ENCODE peak calls at places on chromosomes 13 and 19, in four cellular contexts. E is choroid plexus epithelial cell, B is BJ, X is foreskin fibroblast. C is an unnamed sample.

GRCh38 chr19:55376381-55376933 is at the start of gene TMEM190:
- DNase-seq in E (no peak), B (no peak), X (no peak), C (no peak)

GRCh38 chr13:73189365-73189764 is 130.6 kb downstream of the KLF5 start:
- DNase-seq in E (no peak), B (no peak), X (no peak), C (no peak)

GRCh38 chr13:100648354-100648753 is 26.2 kb downstream of the TMTC4 start:
- DNase-seq in E (no peak), B (no peak), X (peak; percentile 32), C (no peak)

GRCh38 chr19:49362048-49362925 is at the start of gene TEAD2:
- DNase-seq in E (peak; percentile 25), B (no peak), X (peak; percentile 45), C (peak; percentile 18)

GRCh38 chr13:113864303-113864890 is 521 bp upstream of the GAS6 start:
- DNase-seq in E (no peak), B (no peak), X (no peak), C (peak; percentile 39)

GRCh38 chr19:22331521-22331920 is 45.3 kb downstream of the ZNF729 start:
- DNase-seq in E (no peak), B (no peak), X (no peak), C (no peak)

GRCh38 chr13:106008540-106008939 is 526.9 kb downstream of the EFNB2 start:
- DNase-seq in E (no peak), B (no peak), X (no peak), C (no peak)

GRCh38 chr13:110004814-110005213 is 218.4 kb upstream of the IRS2 start:
- DNase-seq in E (no peak), B (no peak), X (no peak), C (no peak)

GRCh38 chr13:100597253-100597652 is 8.7 kb upstream of the GGACT start:
- DNase-seq in E (peak; percentile 53), B (no peak), X (peak; percentile 24), C (peak; percentile 11)

GRCh38 chr19:56132316-56132822 is 8.7 kb upstream of the ZNF444 start:
- DNase-seq in E (peak; percentile 77), B (no peak), X (no peak), C (no peak)

GRCh38 chr19:18502633-18503294 is 19.1 kb downstream of the ELL start:
- DNase-seq in E (no peak), B (no peak), X (no peak), C (no peak)

GRCh38 chr19:19405919-19406877 is 723 bp downstream of the GATAD2A start:
- DNase-seq in E (peak; percentile 52), B (no peak), X (peak; percentile 37), C (peak; percentile 30)

GRCh38 chr19:46746281-46746965 is at the start of gene STRN4:
- DNase-seq in E (no peak), B (no peak), X (peak; percentile 57), C (no peak)

GRCh38 chr19:17555929-17556813 is 722 bp downstream of the COLGALT1 start:
- DNase-seq in E (peak; percentile 65), B (no peak), X (peak; percentile 79), C (peak; percentile 14)

GRCh38 chr19:3821857-3822364 is 35.7 kb upstream of the MATK start:
- DNase-seq in E (peak; percentile 26), B (no peak), X (no peak), C (no peak)

GRCh38 chr13:98216135-98216565 is 39.1 kb upstream of the RNF113B start:
- DNase-seq in E (peak; percentile 95), B (peak; percentile 80), X (peak; percentile 92), C (peak; percentile 91)

GRCh38 chr19:49326165-49326704 is 1.2 kb upstream of the SLC6A16 start:
- DNase-seq in E (no peak), B (no peak), X (no peak), C (no peak)

GRCh38 chr19:55373318-55373992 is 3.2 kb upstream of the TMEM190 start:
- DNase-seq in E (no peak), B (no peak), X (no peak), C (no peak)

GRCh38 chr19:628168-628567 is 5.2 kb downstream of the POLRMT start:
- DNase-seq in E (no peak), B (no peak), X (no peak), C (no peak)
- TF ChIP-seq CTCF in E (peak; percentile 62), B (peak; percentile 36), X (peak; percentile 14), C (peak; percentile 71)

DNA sequence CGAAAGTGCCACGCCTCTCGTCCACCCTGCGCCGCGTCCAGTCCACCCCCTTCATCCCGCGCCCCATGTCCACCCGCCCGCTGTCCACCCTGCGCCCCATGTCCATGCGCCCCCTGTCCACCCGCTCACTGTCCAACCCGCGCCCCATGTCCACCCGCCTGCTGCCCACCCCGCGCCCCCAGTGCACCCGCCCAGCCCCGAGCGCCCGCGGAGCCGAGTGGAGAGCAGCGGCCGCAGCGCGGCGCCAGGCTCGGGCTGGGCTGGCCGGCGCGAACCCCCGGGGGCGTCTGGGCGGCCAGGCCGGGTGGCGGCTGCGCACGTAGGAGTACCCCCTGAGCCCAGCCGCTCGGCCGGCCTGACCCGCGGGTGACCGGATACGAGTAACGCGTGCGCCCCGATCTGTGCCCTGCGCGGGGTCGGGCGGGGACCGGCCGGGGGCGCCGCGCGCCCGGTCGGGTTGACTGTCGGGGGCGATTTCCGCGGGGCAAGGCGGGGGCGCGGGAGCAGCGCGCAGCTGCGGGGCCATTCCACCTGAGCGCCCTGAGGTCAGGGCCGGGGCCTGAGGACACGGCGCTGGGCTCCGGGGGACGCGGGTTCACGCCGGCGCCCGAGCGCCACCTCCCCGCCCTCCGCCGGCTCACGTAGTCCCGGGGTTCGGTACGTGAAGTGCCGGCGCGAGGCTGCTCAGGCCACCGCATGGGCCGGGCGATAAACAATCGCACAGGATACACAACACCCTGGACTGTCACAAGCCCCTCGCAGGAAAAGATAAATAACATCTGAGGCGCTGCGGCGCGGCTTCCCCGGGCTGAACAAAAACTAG is 37.5 kb upstream of the FLT1 start:
- DNase-seq in E (peak; percentile 23), B (no peak), X (peak; percentile 43), C (no peak)
- TF ChIP-seq CTCF in E (no peak), B (no peak), X (no peak), C (no peak)

DNA sequence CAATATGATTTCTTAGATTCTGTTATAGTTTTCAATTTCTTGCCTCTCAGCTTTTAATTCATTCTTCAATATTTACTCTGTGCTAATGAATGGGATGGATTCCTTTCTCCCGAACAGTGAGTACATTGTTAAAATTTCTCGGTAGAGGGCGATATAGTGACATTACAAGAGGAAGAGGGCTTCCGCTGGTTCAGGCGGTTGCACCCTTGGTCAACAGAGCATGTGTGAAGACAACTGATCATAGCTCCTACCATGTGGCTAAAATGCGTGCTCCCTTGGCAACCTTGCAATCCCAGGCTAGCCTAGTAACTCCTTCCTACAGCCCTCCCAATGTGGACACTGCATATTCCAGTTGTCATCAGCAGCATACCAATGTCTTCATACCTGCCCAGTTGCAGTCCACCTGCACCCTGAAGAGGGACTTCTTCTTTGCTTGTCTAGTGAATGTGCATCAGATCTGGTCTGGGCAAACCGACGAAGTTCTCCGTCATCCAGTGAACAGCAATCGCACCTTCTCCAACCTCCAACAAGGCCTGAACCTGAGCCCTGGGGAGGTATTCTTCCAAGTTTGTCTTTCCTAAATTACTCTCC is 653.0 kb upstream of the GPC6 start:
- DNase-seq in E (peak; percentile 62), B (no peak), X (no peak), C (no peak)
- TF ChIP-seq CTCF in E (peak; percentile 59), B (no peak), X (no peak), C (no peak)

GRCh38 chr13:47598340-47598911 is 402.6 kb downstream of the SUCLA2 start:
- DNase-seq in E (peak; percentile 36), B (no peak), X (no peak), C (no peak)
- TF ChIP-seq CTCF in E (peak; percentile 39), B (peak; percentile 27), X (peak; percentile 24), C (peak; percentile 73)

GRCh38 chr19:2129486-2129885 is 21.9 kb downstream of the AP3D1 start:
- DNase-seq in E (no peak), B (no peak), X (no peak), C (no peak)
- TF ChIP-seq CTCF in E (no peak), B (no peak), X (no peak), C (no peak)

DNA sequence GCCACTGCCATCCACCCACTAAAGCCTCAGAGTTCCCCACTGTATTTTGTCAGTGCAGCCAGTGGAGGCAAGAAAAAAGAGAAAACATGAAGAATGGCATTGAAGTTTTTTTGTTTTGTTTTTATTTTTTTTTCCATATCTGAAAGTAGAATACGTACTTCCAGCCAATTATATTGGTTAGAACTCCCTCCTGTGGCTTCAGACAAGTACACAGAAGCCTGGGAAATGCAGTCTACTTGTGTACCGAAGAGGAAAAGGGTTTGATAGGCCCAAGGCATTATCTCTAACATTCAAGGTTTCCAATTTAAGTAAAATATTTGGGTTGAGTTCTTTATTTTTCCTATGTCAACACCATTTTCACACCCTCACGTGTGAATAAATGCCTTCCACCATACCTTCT is 696.2 kb upstream of the GPC6 start:
- DNase-seq in E (peak; percentile 60), B (no peak), X (no peak), C (no peak)
- TF ChIP-seq CTCF in E (peak; percentile 50), B (no peak), X (no peak), C (no peak)

GRCh38 chr13:46830405-46831005 is 33.5 kb upstream of the ESD start:
- DNase-seq in E (peak; percentile 46), B (no peak), X (no peak), C (no peak)

GRCh38 chr13:46831588-46832194 is 34.7 kb upstream of the ESD start:
- DNase-seq in E (peak; percentile 75), B (peak; percentile 1), X (peak; percentile 48), C (peak; percentile 36)
- TF ChIP-seq CTCF in E (peak; percentile 77), B (peak; percentile 65), X (peak; percentile 61), C (peak; percentile 93)

GRCh38 chr13:28268800-28269223 is 130.5 kb downstream of the PAN3 start:
- DNase-seq in E (no peak), B (no peak), X (no peak), C (no peak)

GRCh38 chr13:28273919-28274318 is 135.6 kb downstream of the PAN3 start:
- DNase-seq in E (peak; percentile 43), B (no peak), X (no peak), C (no peak)
- TF ChIP-seq CTCF in E (peak; percentile 55), B (peak; percentile 7), X (no peak), C (no peak)

GRCh38 chr19:6481541-6482342 is at the start of gene DENND1C:
- DNase-seq in E (peak; percentile 32), B (no peak), X (no peak), C (no peak)
- TF ChIP-seq CTCF in E (peak; percentile 77), B (peak; percentile 56), X (peak; percentile 49), C (peak; percentile 72)